ENCODE peak calls at places on chromosomes 5 and 9, in six cellular contexts. One of them, this sample, is unnamed.

GRCh38 chr5:95565280-95565920 is 10.5 kb downstream of the ARSK start:
- DNase-seq in K562: no peak
- DNase-seq in SK-N-SH: no peak
- DNase-seq in GM12892: no peak
- DNase-seq in HepG2: no peak
- DNase-seq in H1: no peak
- DNase-seq in this sample: no peak

GRCh38 chr9:134624827-134625181 is 16.8 kb upstream of the COL5A1 start:
- DNase-seq in H1: no peak
- DNase-seq in GM12892: no peak
- DNase-seq in SK-N-SH: no peak
- DNase-seq in K562: no peak
- DNase-seq in HepG2: no peak
- DNase-seq in this sample: no peak

GRCh38 chr5:142438573-142438972 is 113.8 kb upstream of the SPRY4 start:
- DNase-seq in HepG2: no peak
- DNase-seq in H1: no peak
- DNase-seq in K562: no peak
- DNase-seq in SK-N-SH: no peak
- DNase-seq in GM12892: no peak
- DNase-seq in this sample: no peak

GRCh38 chr9:2290382-2290781 is 275.2 kb downstream of the SMARCA2 start:
- DNase-seq in H1: no peak
- DNase-seq in SK-N-SH: no peak
- DNase-seq in HepG2: no peak
- DNase-seq in GM12892: no peak
- DNase-seq in K562: no peak
- DNase-seq in this sample: no peak

GRCh38 chr5:42626462-42626861 is 130.2 kb upstream of the CCDC152 start:
- DNase-seq in K562: no peak
- DNase-seq in H1: no peak
- DNase-seq in SK-N-SH: no peak
- DNase-seq in GM12892: no peak
- DNase-seq in HepG2: no peak
- DNase-seq in this sample: no peak

GRCh38 chr9:6197330-6197729 is 18.3 kb upstream of the IL33 start:
- DNase-seq in K562: no peak
- DNase-seq in HepG2: peak
- DNase-seq in GM12892: no peak
- DNase-seq in SK-N-SH: no peak
- DNase-seq in H1: no peak
- DNase-seq in this sample: no peak

GRCh38 chr9:35110327-35110758 is 5.3 kb downstream of the ATOSB start:
- DNase-seq in H1: no peak
- DNase-seq in HepG2: no peak
- DNase-seq in K562: no peak
- DNase-seq in SK-N-SH: no peak
- DNase-seq in GM12892: no peak
- DNase-seq in this sample: no peak

GRCh38 chr9:99752710-99753109 is 69.0 kb upstream of the NR4A3 start:
- DNase-seq in SK-N-SH: no peak
- DNase-seq in GM12892: no peak
- DNase-seq in K562: no peak
- DNase-seq in H1: no peak
- DNase-seq in HepG2: no peak
- DNase-seq in this sample: no peak

GRCh38 chr9:121322037-121322736 is 47.9 kb downstream of the STOM start:
- DNase-seq in HepG2: peak
- DNase-seq in GM12892: no peak
- DNase-seq in K562: no peak
- DNase-seq in H1: no peak
- DNase-seq in SK-N-SH: no peak
- DNase-seq in this sample: no peak
- TF ChIP-seq TAF1 in HepG2: no peak
- TF ChIP-seq TAF1 in GM12892: no peak
- TF ChIP-seq TAF1 in K562: no peak
- TF ChIP-seq TAF1 in H1: no peak
- TF ChIP-seq TAF1 in SK-N-SH: no peak
- TF ChIP-seq TAF1 in this sample: no peak

GRCh38 chr5:127320032-127320945 is 29.7 kb downstream of the MEGF10 start:
- DNase-seq in K562: no peak
- DNase-seq in HepG2: no peak
- DNase-seq in SK-N-SH: no peak
- DNase-seq in H1: no peak
- DNase-seq in GM12892: no peak
- DNase-seq in this sample: no peak
- TF ChIP-seq TAF1 in K562: no peak
- TF ChIP-seq TAF1 in HepG2: no peak
- TF ChIP-seq TAF1 in SK-N-SH: no peak
- TF ChIP-seq TAF1 in H1: no peak
- TF ChIP-seq TAF1 in GM12892: no peak
- TF ChIP-seq TAF1 in this sample: no peak

GRCh38 chr9:90307177-90307833 is 335.3 kb downstream of the DIRAS2 start:
- DNase-seq in H1: no peak
- DNase-seq in GM12892: no peak
- DNase-seq in HepG2: no peak
- DNase-seq in SK-N-SH: peak
- DNase-seq in K562: no peak
- DNase-seq in this sample: no peak
- TF ChIP-seq TAF1 in H1: no peak
- TF ChIP-seq TAF1 in GM12892: no peak
- TF ChIP-seq TAF1 in HepG2: no peak
- TF ChIP-seq TAF1 in SK-N-SH: no peak
- TF ChIP-seq TAF1 in K562: no peak
- TF ChIP-seq TAF1 in this sample: no peak

GRCh38 chr5:169350759-169351240 is 49.9 kb upstream of the SLIT3 start:
- DNase-seq in HepG2: no peak
- DNase-seq in H1: no peak
- DNase-seq in K562: no peak
- DNase-seq in SK-N-SH: peak
- DNase-seq in GM12892: no peak
- DNase-seq in this sample: no peak

GRCh38 chr5:169354263-169354662 is 53.3 kb upstream of the SLIT3 start:
- DNase-seq in HepG2: no peak
- DNase-seq in GM12892: no peak
- DNase-seq in H1: no peak
- DNase-seq in SK-N-SH: no peak
- DNase-seq in K562: no peak
- DNase-seq in this sample: no peak

GRCh38 chr5:169352901-169353300 is 52.0 kb upstream of the SLIT3 start:
- DNase-seq in H1: no peak
- DNase-seq in SK-N-SH: no peak
- DNase-seq in GM12892: no peak
- DNase-seq in K562: no peak
- DNase-seq in HepG2: no peak
- DNase-seq in this sample: no peak

GRCh38 chr5:169347786-169348185 is 46.8 kb upstream of the SLIT3 start:
- DNase-seq in K562: no peak
- DNase-seq in HepG2: no peak
- DNase-seq in H1: no peak
- DNase-seq in GM12892: no peak
- DNase-seq in SK-N-SH: no peak
- DNase-seq in this sample: no peak

GRCh38 chr5:169350016-169350415 is 49.1 kb upstream of the SLIT3 start:
- DNase-seq in HepG2: no peak
- DNase-seq in H1: no peak
- DNase-seq in SK-N-SH: no peak
- DNase-seq in K562: no peak
- DNase-seq in GM12892: no peak
- DNase-seq in this sample: no peak
- TF ChIP-seq TAF1 in HepG2: no peak
- TF ChIP-seq TAF1 in H1: no peak
- TF ChIP-seq TAF1 in SK-N-SH: no peak
- TF ChIP-seq TAF1 in K562: no peak
- TF ChIP-seq TAF1 in GM12892: no peak
- TF ChIP-seq TAF1 in this sample: no peak

DNA sequence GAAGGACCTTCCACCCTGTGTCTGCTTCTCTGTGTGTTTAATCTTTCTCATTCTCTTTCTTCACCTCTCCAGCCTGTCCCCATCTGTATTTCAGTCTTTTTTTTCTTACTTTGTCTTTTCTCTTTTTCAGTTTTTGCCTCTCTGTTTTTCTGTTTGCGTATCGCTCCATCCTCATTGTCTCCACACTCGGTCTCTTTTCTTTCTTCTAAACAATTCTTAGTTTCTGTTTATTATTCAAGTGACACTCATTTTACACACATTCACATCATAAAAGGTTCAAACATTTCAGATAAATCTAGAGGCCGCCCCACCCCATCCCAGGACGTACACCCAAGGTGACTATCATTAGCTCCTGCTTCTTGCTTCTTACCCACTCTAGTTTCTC is 9.8 kb downstream of the LHX2 start:
- DNase-seq in K562: no peak
- DNase-seq in H1: no peak
- DNase-seq in SK-N-SH: no peak
- DNase-seq in GM12892: no peak
- DNase-seq in HepG2: no peak
- DNase-seq in this sample: no peak
- TF ChIP-seq TAF1 in K562: no peak
- TF ChIP-seq TAF1 in H1: no peak
- TF ChIP-seq TAF1 in SK-N-SH: no peak
- TF ChIP-seq TAF1 in GM12892: no peak
- TF ChIP-seq TAF1 in HepG2: no peak
- TF ChIP-seq TAF1 in this sample: no peak

GRCh38 chr5:40871177-40871576 is 30.0 kb downstream of the CARD6 start:
- DNase-seq in K562: no peak
- DNase-seq in H1: peak
- DNase-seq in GM12892: no peak
- DNase-seq in HepG2: no peak
- DNase-seq in SK-N-SH: no peak
- DNase-seq in this sample: no peak
- TF ChIP-seq TAF1 in K562: no peak
- TF ChIP-seq TAF1 in H1: no peak
- TF ChIP-seq TAF1 in GM12892: no peak
- TF ChIP-seq TAF1 in HepG2: no peak
- TF ChIP-seq TAF1 in SK-N-SH: no peak
- TF ChIP-seq TAF1 in this sample: no peak

GRCh38 chr5:78291687-78292086 is 2.8 kb downstream of the AP3B1 start:
- DNase-seq in HepG2: no peak
- DNase-seq in SK-N-SH: no peak
- DNase-seq in K562: no peak
- DNase-seq in GM12892: no peak
- DNase-seq in H1: no peak
- DNase-seq in this sample: no peak
- TF ChIP-seq TAF1 in HepG2: no peak
- TF ChIP-seq TAF1 in SK-N-SH: no peak
- TF ChIP-seq TAF1 in K562: no peak
- TF ChIP-seq TAF1 in GM12892: no peak
- TF ChIP-seq TAF1 in H1: no peak
- TF ChIP-seq TAF1 in this sample: no peak